ENCODE peak calls at places on chromosomes 4 and X, in four cellular contexts. C is OCI-LY7; O is stimulated activated CD4-positive, alpha-beta T cell treated with anti-CD3 and anti-CD28 coated beads, TNF-alpha, amount 100 ng/mL, for 1 hour; L is G401. E is an unnamed sample.
A peak's percentile ranks its signal among the peaks of the same experiment; 100 is the strongest.

GRCh38 chr4:57039345-57039744 is 60.6 kb downstream of the POLR2B start:
- DNase-seq in O (no peak), C (no peak), L (no peak), E (no peak)

GRCh38 chr4:56654238-56654632 is 26.9 kb downstream of the HOPX start:
- DNase-seq in O (no peak), C (no peak), L (no peak), E (no peak)

GRCh38 chr4:44447563-44448504 is 775 bp downstream of the KCTD8 start:
- DNase-seq in O (no peak), L (peak; percentile 81), C (no peak), E (peak; percentile 73)

GRCh38 chrX:153924149-153924861 is 1.8 kb downstream of the ARHGAP4 start:
- DNase-seq in O (no peak), L (no peak), C (peak; percentile 76), E (peak; percentile 70)

GRCh38 chr4:136036744-136037143 is 1495.5 kb downstream of the PCDH18 start:
- DNase-seq in O (no peak), C (no peak), L (no peak), E (no peak)

GRCh38 chrX:74383611-74384010 is 37.7 kb upstream of the SLC16A2 start:
- DNase-seq in C (peak; percentile 3), L (peak; percentile 52), O (no peak), E (peak; percentile 53)

GRCh38 chr4:107888237-107888636 is 43.1 kb upstream of the CYP2U1 start:
- DNase-seq in L (no peak), O (no peak), C (peak; percentile 42), E (no peak)

GRCh38 chr4:87313756-87314155 is 8.9 kb downstream of the HSD17B13 start:
- DNase-seq in C (no peak), O (no peak), L (no peak), E (no peak)

GRCh38 chrX:15853586-15854079 is 980 bp downstream of the AP1S2 start:
- DNase-seq in O (no peak), C (peak; percentile 10), L (peak; percentile 26), E (peak; percentile 21)